ENCODE peak calls at places on chromosome 16, in four cellular contexts. One of them, this sample, is unnamed.
A peak's percentile ranks its signal among the peaks of the same experiment; 100 is the strongest.

GRCh38 chr16:23914935-23915549 is 79.3 kb downstream of the PRKCB start:
- DNase-seq in H1: no peak
- DNase-seq in trophoblast cell: no peak
- DNase-seq in mesendoderm: no peak
- DNase-seq in this sample: no peak

GRCh38 chr16:26330654-26331053 is 638.9 kb downstream of the HS3ST4 start:
- DNase-seq in mesendoderm: no peak
- DNase-seq in H1: no peak
- DNase-seq in trophoblast cell: no peak
- DNase-seq in this sample: no peak

GRCh38 chr16:4371481-4372314 is at the start of gene VASN:
- DNase-seq in H1: peak; percentile 93
- DNase-seq in mesendoderm: peak; percentile 78
- DNase-seq in trophoblast cell: peak; percentile 86
- DNase-seq in this sample: peak; percentile 79

GRCh38 chr16:2532494-2533141 is 1.4 kb upstream of the CEMP1 start:
- DNase-seq in H1: peak; percentile 86
- DNase-seq in trophoblast cell: peak; percentile 84
- DNase-seq in mesendoderm: peak; percentile 48
- DNase-seq in this sample: peak; percentile 88

GRCh38 chr16:85448557-85449194 is 164.4 kb upstream of the GSE1 start:
- DNase-seq in trophoblast cell: no peak
- DNase-seq in mesendoderm: no peak
- DNase-seq in H1: no peak
- DNase-seq in this sample: no peak

GRCh38 chr16:12433691-12434390 is 369.8 kb downstream of the CPPED1 start:
- DNase-seq in mesendoderm: no peak
- DNase-seq in trophoblast cell: no peak
- DNase-seq in H1: no peak
- DNase-seq in this sample: no peak

GRCh38 chr16:23079683-23080221 is 69.5 kb downstream of the USP31 start:
- DNase-seq in H1: no peak
- DNase-seq in trophoblast cell: no peak
- DNase-seq in mesendoderm: no peak
- DNase-seq in this sample: no peak

GRCh38 chr16:2856061-2856670 is 1.8 kb downstream of the PRSS22 start:
- DNase-seq in mesendoderm: peak; percentile 40
- DNase-seq in trophoblast cell: peak; percentile 60
- DNase-seq in H1: peak; percentile 90
- DNase-seq in this sample: peak; percentile 80

GRCh38 chr16:84973776-84974523 is 37.4 kb downstream of the ZDHHC7 start:
- DNase-seq in mesendoderm: no peak
- DNase-seq in trophoblast cell: no peak
- DNase-seq in H1: no peak
- DNase-seq in this sample: no peak

GRCh38 chr16:29806641-29807425 is 504 bp downstream of the MAZ start:
- DNase-seq in mesendoderm: peak; percentile 88
- DNase-seq in H1: peak; percentile 79
- DNase-seq in trophoblast cell: peak; percentile 52
- DNase-seq in this sample: peak; percentile 76

GRCh38 chr16:58586340-58587030 is 43.1 kb downstream of the CNOT1 start:
- DNase-seq in trophoblast cell: no peak
- DNase-seq in mesendoderm: no peak
- DNase-seq in H1: no peak
- DNase-seq in this sample: no peak

GRCh38 chr16:59510008-59510424 is 775.9 kb upstream of the GOT2 start:
- DNase-seq in H1: no peak
- DNase-seq in mesendoderm: no peak
- DNase-seq in trophoblast cell: no peak
- DNase-seq in this sample: no peak

GRCh38 chr16:1830213-1830612 is 3.2 kb downstream of the FAHD1 start:
- DNase-seq in H1: no peak
- DNase-seq in mesendoderm: no peak
- DNase-seq in trophoblast cell: no peak
- DNase-seq in this sample: no peak

GRCh38 chr16:48323783-48324775 is 61.1 kb downstream of the SIAH1 start:
- DNase-seq in mesendoderm: no peak
- DNase-seq in H1: no peak
- DNase-seq in trophoblast cell: no peak
- DNase-seq in this sample: no peak

GRCh38 chr16:59552164-59552563 is 818.0 kb upstream of the GOT2 start:
- DNase-seq in mesendoderm: peak; percentile 26
- DNase-seq in trophoblast cell: no peak
- DNase-seq in H1: no peak
- DNase-seq in this sample: no peak

GRCh38 chr16:47644661-47645060 is 183.5 kb downstream of the PHKB start:
- DNase-seq in H1: no peak
- DNase-seq in trophoblast cell: no peak
- DNase-seq in mesendoderm: no peak
- DNase-seq in this sample: no peak

GRCh38 chr16:85293899-85294642 is 181.8 kb upstream of the CIBAR2 start:
- DNase-seq in trophoblast cell: no peak
- DNase-seq in mesendoderm: no peak
- DNase-seq in H1: no peak
- DNase-seq in this sample: no peak

GRCh38 chr16:12002447-12003006 is 26.0 kb downstream of the SNX29 start:
- DNase-seq in H1: no peak
- DNase-seq in trophoblast cell: peak; percentile 42
- DNase-seq in mesendoderm: no peak
- DNase-seq in this sample: no peak

DNA sequence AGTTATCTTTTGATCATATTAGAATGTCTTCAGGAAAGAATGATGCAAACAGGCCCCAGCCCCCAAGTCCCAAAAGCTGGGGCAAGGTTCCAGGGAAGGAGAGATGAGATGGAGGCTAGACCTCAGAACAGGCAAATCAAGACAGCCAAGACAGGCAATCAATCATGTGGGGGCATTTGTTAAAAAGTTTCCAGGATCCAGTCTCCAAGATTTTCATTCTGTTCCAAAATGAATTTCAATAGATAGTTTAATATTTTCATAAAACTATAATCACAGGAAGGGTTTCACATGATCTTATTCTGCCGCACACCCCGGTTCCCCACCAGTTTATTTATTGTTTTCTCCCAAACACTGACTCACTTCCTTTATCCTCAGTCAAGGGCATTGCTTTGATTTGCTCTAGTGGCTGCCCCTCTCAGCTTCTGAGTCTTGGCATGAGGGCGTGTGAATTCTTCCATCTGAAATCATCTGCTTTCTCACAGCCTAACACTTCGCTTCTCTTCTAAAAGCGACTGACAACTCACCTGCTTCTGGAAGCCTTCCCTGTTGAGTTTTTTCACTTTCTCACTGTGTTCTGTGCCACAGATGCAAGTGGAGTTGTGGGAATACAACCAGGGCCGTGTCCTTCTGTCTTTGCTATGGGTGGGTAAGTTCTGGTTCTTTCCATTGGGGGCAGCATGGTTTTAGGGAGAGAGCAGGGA is 12.2 kb upstream of the TERF2 start:
- DNase-seq in H1: peak; percentile 64
- DNase-seq in mesendoderm: peak; percentile 92
- DNase-seq in trophoblast cell: peak; percentile 58
- DNase-seq in this sample: peak; percentile 75
- H3K79me2 ChIP-seq in H1: no peaks in the 10 kb centered on the region
- H3K79me2 ChIP-seq in mesendoderm: no peaks in the 10 kb centered on the region
- H3K79me2 ChIP-seq in trophoblast cell: no peaks in the 10 kb centered on the region
- H3K79me2 ChIP-seq in this sample: no peaks in the 10 kb centered on the region

GRCh38 chr16:56605475-56605874 is 2.9 kb upstream of the MT2A start:
- DNase-seq in trophoblast cell: no peak
- DNase-seq in mesendoderm: no peak
- DNase-seq in H1: no peak
- DNase-seq in this sample: no peak
- H3K23ac ChIP-seq in trophoblast cell: no peak overlapping the region
- H3K23ac ChIP-seq in mesendoderm: no peak overlapping the region
- H3K23ac ChIP-seq in H1: no peak overlapping the region
- H3K23ac ChIP-seq in this sample: no peak overlapping the region

GRCh38 chr16:81799138-81799504 is 20.0 kb downstream of the PLCG2 start:
- DNase-seq in mesendoderm: no peak
- DNase-seq in H1: no peak
- DNase-seq in trophoblast cell: no peak
- DNase-seq in this sample: no peak
- H3K79me2 ChIP-seq in mesendoderm: no peaks in the 10 kb centered on the region
- H3K79me2 ChIP-seq in H1: no peaks in the 10 kb centered on the region
- H3K79me2 ChIP-seq in trophoblast cell: no peaks in the 10 kb centered on the region
- H3K79me2 ChIP-seq in this sample: no peaks in the 10 kb centered on the region

DNA sequence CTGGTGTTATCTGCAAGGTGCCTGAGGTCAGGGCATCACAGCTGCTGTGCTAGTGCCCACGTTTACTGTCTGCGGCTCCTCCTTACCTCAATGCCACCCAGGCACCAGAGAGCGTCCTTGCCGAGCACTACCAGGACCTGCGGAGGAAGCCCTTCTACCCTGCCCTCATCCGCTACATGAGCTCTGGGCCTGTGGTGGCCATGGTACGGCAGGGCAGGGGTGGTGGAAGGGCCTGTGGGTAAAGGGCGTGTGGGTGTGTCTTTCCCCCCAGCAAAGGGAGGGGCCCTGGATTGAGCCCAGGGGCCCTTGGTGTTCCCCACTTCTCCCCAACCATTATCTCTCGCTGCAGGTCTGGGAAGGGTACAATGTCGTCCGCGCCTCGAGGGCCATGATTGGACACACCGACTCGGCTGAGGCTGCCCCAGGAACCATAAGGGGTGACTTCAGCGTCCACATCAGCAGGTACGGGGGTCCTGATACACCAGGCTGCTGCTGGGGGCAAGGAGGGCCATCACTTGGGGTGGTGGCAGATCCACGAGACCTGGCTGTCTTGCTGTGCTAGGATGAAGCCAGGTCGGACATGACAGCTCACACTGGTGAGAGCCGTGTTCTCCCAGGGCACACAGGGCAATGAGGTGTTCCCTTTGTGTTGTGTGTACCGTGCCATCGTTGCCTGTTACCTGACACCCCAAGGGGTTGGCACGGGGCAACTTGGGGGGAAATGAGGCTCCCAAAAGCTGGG is 2.2 kb upstream of the DECR2 start:
- DNase-seq in trophoblast cell: no peak
- DNase-seq in H1: no peak
- DNase-seq in mesendoderm: no peak
- DNase-seq in this sample: no peak
- H3K23ac ChIP-seq in trophoblast cell: no peak overlapping the region
- H3K23ac ChIP-seq in H1: no peak overlapping the region
- H3K23ac ChIP-seq in mesendoderm: peak overlapping the region; percentile 80
- H3K23ac ChIP-seq in this sample: no peak overlapping the region

GRCh38 chr16:20906225-20906870 is 5.8 kb downstream of the LYRM1 start:
- DNase-seq in trophoblast cell: peak; percentile 77
- DNase-seq in H1: no peak
- DNase-seq in mesendoderm: no peak
- DNase-seq in this sample: no peak
- H3K79me2 ChIP-seq in trophoblast cell: no peaks in the 10 kb centered on the region
- H3K79me2 ChIP-seq in H1: peaks cover 18% of the 10 kb centered on the region
- H3K79me2 ChIP-seq in mesendoderm: peaks cover 2% of the 10 kb centered on the region
- H3K79me2 ChIP-seq in this sample: no peaks in the 10 kb centered on the region

GRCh38 chr16:75110637-75111513 is 5.7 kb downstream of the LDHD start:
- DNase-seq in mesendoderm: peak; percentile 94
- DNase-seq in trophoblast cell: peak; percentile 99
- DNase-seq in H1: peak; percentile 91
- DNase-seq in this sample: peak; percentile 89

GRCh38 chr16:75113541-75114121 is 2.9 kb downstream of the LDHD start:
- DNase-seq in mesendoderm: no peak
- DNase-seq in H1: no peak
- DNase-seq in trophoblast cell: no peak
- DNase-seq in this sample: no peak

GRCh38 chr16:75113046-75113491 is 3.5 kb downstream of the LDHD start:
- DNase-seq in mesendoderm: no peak
- DNase-seq in trophoblast cell: no peak
- DNase-seq in H1: no peak
- DNase-seq in this sample: peak; percentile 40

GRCh38 chr16:75111514-75112280 is 4.9 kb downstream of the LDHD start:
- DNase-seq in trophoblast cell: no peak
- DNase-seq in H1: no peak
- DNase-seq in mesendoderm: no peak
- DNase-seq in this sample: peak; percentile 35

DNA sequence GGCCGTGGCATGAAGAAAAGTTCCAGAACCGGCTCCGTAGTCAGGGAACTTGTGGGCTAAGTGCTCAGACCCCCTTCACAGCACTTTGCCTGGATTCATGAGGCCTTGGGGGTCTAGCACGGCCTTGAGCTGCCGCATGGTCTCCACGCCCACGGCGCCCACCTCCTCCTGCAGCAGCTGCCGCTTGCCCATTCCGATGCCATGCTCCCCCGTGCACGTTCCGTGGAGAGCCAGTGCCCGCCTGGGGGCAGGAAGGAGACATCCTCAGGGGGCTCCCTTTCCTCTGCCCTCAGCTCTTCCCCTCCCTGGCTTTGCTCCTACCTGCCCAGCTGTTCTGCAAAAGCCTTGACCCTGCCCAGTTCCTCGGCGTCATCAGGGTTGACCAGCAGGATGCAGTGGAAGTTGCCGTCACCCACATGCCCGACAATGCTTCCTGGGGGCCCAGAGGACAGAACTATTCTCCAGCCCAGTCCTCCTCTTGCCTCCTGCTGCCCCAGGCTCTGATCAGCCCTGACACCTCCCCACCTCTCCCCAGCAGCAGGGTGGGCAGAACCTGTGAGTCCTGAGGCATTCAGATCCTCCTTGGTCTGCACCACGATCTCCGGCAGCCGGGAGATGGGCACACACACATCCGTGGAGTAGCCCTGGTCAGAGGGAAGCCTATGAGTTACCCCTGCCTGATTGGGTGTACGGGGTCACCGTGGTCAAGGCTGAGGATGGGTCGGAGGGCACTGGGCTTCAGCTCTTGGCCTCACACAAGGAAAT is 4.1 kb downstream of the LDHD start:
- DNase-seq in mesendoderm: no peak
- DNase-seq in trophoblast cell: no peak
- DNase-seq in H1: no peak
- DNase-seq in this sample: no peak
- H3K23ac ChIP-seq in mesendoderm: no peak overlapping the region
- H3K23ac ChIP-seq in trophoblast cell: no peak overlapping the region
- H3K23ac ChIP-seq in H1: no peak overlapping the region
- H3K23ac ChIP-seq in this sample: no peak overlapping the region

GRCh38 chr16:53822936-53823529 is 119.1 kb downstream of the FTO start:
- DNase-seq in H1: no peak
- DNase-seq in mesendoderm: no peak
- DNase-seq in trophoblast cell: peak; percentile 46
- DNase-seq in this sample: no peak
- H3K79me2 ChIP-seq in H1: no peaks in the 10 kb centered on the region
- H3K79me2 ChIP-seq in mesendoderm: no peaks in the 10 kb centered on the region
- H3K79me2 ChIP-seq in trophoblast cell: no peaks in the 10 kb centered on the region
- H3K79me2 ChIP-seq in this sample: no peaks in the 10 kb centered on the region

DNA sequence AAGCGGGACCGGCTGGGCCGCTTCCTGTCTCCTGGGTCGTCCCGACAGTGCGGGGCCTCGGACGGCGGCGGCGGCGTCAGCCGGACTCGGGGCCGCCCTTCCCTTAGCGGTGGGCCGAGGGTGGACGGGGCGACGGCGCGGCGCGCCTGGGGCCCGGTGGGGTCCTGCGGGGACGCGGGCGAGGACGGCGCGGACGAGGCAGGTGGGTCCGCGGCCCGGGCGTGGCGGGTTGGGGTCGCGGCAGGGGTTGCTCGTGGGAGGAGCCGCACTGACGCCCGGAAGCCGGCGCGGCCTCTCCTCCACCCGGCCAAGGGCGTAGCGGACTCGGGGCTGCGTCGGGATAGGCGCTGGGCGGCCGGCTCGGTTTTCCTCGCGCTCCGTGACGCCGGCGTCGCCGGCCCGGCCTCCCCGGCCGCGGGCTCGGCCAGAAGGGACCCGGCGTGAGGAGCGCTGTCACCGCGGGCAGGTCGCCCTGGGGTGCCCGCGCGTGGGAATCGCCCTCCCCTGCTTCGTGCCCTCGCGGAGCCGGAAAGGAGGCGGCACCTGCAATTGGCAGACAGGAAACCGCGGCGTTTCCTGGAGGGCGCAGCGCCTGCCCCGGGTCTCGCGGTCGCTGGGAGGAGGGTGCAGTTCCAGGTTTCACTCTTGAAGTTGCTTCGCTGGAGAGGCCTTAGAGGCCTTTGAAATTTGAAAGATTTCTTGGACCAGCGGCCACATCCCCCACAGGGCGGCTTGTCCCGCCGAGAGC is 481 bp downstream of the ZNF276 start:
- DNase-seq in H1: no peak
- DNase-seq in mesendoderm: peak; percentile 49
- DNase-seq in trophoblast cell: peak; percentile 45
- DNase-seq in this sample: no peak
- H3K23ac ChIP-seq in H1: no peak overlapping the region
- H3K23ac ChIP-seq in mesendoderm: no peak overlapping the region
- H3K23ac ChIP-seq in trophoblast cell: no peak overlapping the region
- H3K23ac ChIP-seq in this sample: no peak overlapping the region

This sample was measured in H9.